ENCODE peak calls at places on chromosome 22, in six cellular contexts. A, C, V, S, P and H are unnamed samples.

GRCh38 chr22:19631899-19632670 is 82.2 kb upstream of the SEPTIN5 start:
- DNase-seq in C (no peak), V (no peak), A (no peak), P (no peak), S (peak; percentile 95), H (no peak)

GRCh38 chr22:24156146-24156914 is 25.0 kb upstream of the SUSD2 start:
- DNase-seq in P (peak; percentile 26), C (no peak), S (no peak), A (peak; percentile 43), V (no peak), H (no peak)

GRCh38 chr22:37474447-37475090 is 11.6 kb downstream of the MFNG start:
- DNase-seq in S (no peak), C (no peak), V (no peak), P (no peak), A (no peak), H (no peak)

GRCh38 chr22:50304528-50305392 is 2.7 kb downstream of the PLXNB2 start:
- DNase-seq in S (peak; percentile 59), A (peak; percentile 68), C (peak; percentile 55), V (no peak), P (peak; percentile 59), H (peak; percentile 78)

GRCh38 chr22:36364255-36365019 is 23.3 kb downstream of the MYH9 start:
- DNase-seq in C (no peak), V (no peak), P (no peak), A (no peak), S (no peak), H (no peak)

GRCh38 chr22:24758164-24758799 is 16.2 kb downstream of the PIWIL3 start:
- DNase-seq in V (no peak), C (peak; percentile 44), S (peak; percentile 37), P (peak; percentile 58), A (peak; percentile 68), H (peak; percentile 59)

GRCh38 chr22:24427500-24428164 is at the start of gene ADORA2A:
- DNase-seq in S (no peak), A (no peak), V (peak; percentile 59), C (no peak), P (peak; percentile 44), H (no peak)

GRCh38 chr22:19291218-19291579 is 320 bp downstream of the CLTCL1 start:
- DNase-seq in P (peak; percentile 19), A (peak; percentile 54), C (peak; percentile 39), V (peak; percentile 57), S (peak; percentile 77), H (peak; percentile 49)

GRCh38 chr22:37538590-37539357 is 19.6 kb upstream of the CARD10 start:
- DNase-seq in C (peak; percentile 94), V (peak; percentile 96), A (peak; percentile 95), S (peak; percentile 89), P (peak; percentile 96), H (peak; percentile 97)

GRCh38 chr22:50696251-50696798 is 23.7 kb downstream of the SHANK3 start:
- DNase-seq in S (no peak), C (no peak), A (peak; percentile 8), P (no peak), V (no peak), H (no peak)

GRCh38 chr22:32987081-32987631 is 71.0 kb downstream of the SYN3 start:
- DNase-seq in S (no peak), A (no peak), V (no peak), C (peak; percentile 19), P (no peak), H (peak; percentile 77)

GRCh38 chr22:44261861-44262595 is 50.7 kb downstream of the SHISAL1 start:
- DNase-seq in A (peak; percentile 31), C (peak; percentile 47), V (peak; percentile 23), S (no peak), P (no peak), H (peak; percentile 12)

GRCh38 chr22:36198936-36199616 is 2.5 kb downstream of the APOL4 start:
- DNase-seq in V (no peak), S (no peak), A (no peak), C (no peak), P (no peak), H (no peak)

GRCh38 chr22:44407404-44408226 is 90.4 kb downstream of the RTL6 start:
- DNase-seq in P (peak; percentile 52), C (no peak), A (no peak), S (no peak), V (peak; percentile 48), H (no peak)

GRCh38 chr22:20573830-20574615 is 66.6 kb downstream of the MED15 start:
- DNase-seq in S (no peak), P (no peak), A (peak; percentile 17), C (no peak), V (no peak), H (no peak)

GRCh38 chr22:43570531-43571144 is 158.8 kb downstream of the MPPED1 start:
- DNase-seq in A (no peak), P (no peak), C (no peak), V (no peak), S (no peak), H (no peak)

GRCh38 chr22:39209756-39210155 is 35.0 kb downstream of the PDGFB start:
- DNase-seq in A (no peak), S (no peak), C (no peak), V (no peak), P (no peak), H (no peak)

GRCh38 chr22:47337161-47337621 is 574.7 kb downstream of the TBC1D22A start:
- DNase-seq in P (peak; percentile 34), V (no peak), C (no peak), A (peak; percentile 31), S (peak; percentile 9), H (peak; percentile 71)

GRCh38 chr22:19060356-19061009 is 61.7 kb downstream of the DGCR2 start:
- DNase-seq in C (no peak), V (no peak), S (no peak), A (no peak), P (no peak), H (peak; percentile 72)

GRCh38 chr22:37547249-37547741 is 13.0 kb upstream of the CDC42EP1 start:
- DNase-seq in S (no peak), A (no peak), C (no peak), V (no peak), P (no peak), H (no peak)

GRCh38 chr22:25828422-25828821 is 86.4 kb downstream of the MYO18B start:
- DNase-seq in P (no peak), A (no peak), S (no peak), V (no peak), C (no peak), H (no peak)
- H3K36me3 ChIP-seq in P (no peaks in the 10 kb centered on the region), A (no peaks in the 10 kb centered on the region), S (peaks cover 59% of the 10 kb centered on the region), V (no peaks in the 10 kb centered on the region), C (no peaks in the 10 kb centered on the region), H (no peaks in the 10 kb centered on the region)

GRCh38 chr22:22042009-22042408 is 59.4 kb upstream of the TOP3B start:
- DNase-seq in P (no peak), V (no peak), C (no peak), S (peak; percentile 73), A (no peak), H (no peak)
- TF ChIP-seq POLR2A in P (no peak), V (no peak), C (no peak), S (no peak), A (no peak), H (no peak)

DNA sequence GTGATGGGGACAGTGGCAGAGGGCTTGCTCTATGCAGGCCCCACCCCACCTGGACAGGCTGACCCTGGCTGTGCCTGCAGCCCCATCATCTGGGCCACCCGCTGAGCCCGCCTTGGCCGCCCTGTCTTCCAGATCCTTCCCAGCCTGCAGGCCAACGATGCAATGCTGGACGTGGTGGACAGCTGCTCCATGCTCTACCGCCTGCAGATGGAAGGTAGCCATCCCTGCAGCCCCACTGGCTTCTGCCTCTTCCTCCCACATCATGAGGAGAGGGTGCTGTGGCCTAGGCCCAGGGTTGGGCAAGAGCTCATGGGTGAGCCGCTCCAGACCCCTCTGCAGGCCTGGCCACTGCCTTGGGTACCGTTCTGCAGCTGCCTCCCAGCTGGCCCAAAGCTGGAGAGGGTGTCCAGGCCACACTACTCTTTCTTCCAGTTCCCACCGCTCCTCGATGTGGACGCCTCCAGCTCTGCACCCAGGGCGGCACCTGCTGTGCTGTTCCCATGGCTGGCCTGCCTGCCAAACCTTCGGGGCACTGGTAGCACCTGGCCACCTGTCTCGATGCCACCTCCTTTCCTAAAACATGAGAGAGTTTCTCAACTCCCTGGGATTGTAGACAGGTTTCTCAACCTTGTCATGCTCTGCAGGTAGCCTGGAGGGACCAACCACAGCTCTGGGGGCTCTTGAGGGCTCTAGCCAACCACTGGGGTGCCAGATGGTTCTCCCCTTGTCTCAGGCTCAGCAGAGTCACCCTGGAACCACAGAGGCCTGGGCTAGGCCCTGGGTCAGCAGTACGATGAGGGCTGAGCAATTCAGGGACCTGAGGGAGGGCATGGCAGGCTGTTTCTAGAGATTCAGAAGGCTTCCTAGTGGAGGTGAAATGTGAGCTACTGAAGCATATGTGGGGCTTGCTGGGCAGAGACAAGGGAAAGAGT is 9.5 kb upstream of the GTSE1 start:
- DNase-seq in A (no peak), S (no peak), C (no peak), P (peak; percentile 87), V (no peak), H (no peak)
- H3K27ac ChIP-seq in A (no peak overlapping the region), S (no peak overlapping the region), C (peak overlapping the region; percentile 80), P (peak overlapping the region; percentile 71), V (peak overlapping the region; percentile 26), H (peak overlapping the region; percentile 24)

GRCh38 chr22:41274856-41275255 is 11.1 kb downstream of the RANGAP1 start:
- DNase-seq in V (no peak), C (no peak), P (no peak), A (no peak), S (no peak), H (no peak)

GRCh38 chr22:41271787-41272186 is 14.2 kb downstream of the RANGAP1 start:
- DNase-seq in P (no peak), V (no peak), C (no peak), S (no peak), A (no peak), H (no peak)

GRCh38 chr22:41267958-41268357 is 18.0 kb downstream of the RANGAP1 start:
- DNase-seq in P (no peak), C (no peak), S (no peak), A (no peak), V (no peak), H (no peak)

DNA sequence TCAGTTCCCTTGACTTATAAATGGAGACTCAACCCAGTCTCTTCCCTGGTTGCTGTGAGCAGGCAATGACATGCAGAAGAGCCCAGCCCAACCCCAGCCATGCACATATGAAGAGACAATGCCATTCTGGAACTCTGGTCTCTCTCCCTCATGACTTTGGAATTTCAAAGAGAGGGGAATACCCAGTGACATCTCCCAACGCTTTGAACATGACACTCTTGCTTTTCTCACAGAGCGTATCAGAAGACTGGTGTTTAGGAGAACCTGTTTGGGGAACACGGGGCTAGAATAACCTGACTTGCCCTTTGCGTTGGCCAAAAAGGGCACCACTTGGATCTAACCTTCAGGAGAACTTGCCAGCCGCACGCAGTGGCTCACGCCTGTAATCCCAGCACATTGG is 12.9 kb downstream of the RANGAP1 start:
- DNase-seq in P (no peak), V (no peak), S (no peak), C (no peak), A (no peak), H (no peak)
- H3K36me3 ChIP-seq in P (peaks cover 30% of the 10 kb centered on the region), V (peaks cover 63% of the 10 kb centered on the region), S (peaks cover 72% of the 10 kb centered on the region), C (peaks cover 30% of the 10 kb centered on the region), A (no peaks in the 10 kb centered on the region), H (peaks cover 88% of the 10 kb centered on the region)